ENCODE peak calls at places on chromosome 21, in four cellular contexts. One of them, this sample, is unnamed.

GRCh38 chr21:42233067-42233981 is 14.4 kb downstream of the ABCG1 start:
- DNase-seq in Kasumi-1: peak
- DNase-seq in CD4-positive, CD25-positive, alpha-beta regulatory T cell: peak
- DNase-seq in tibial artery: peak
- DNase-seq in this sample: no peak

GRCh38 chr21:29196021-29196663 is 65.7 kb downstream of the MAP3K7CL start:
- DNase-seq in CD4-positive, CD25-positive, alpha-beta regulatory T cell: peak
- DNase-seq in Kasumi-1: peak
- DNase-seq in tibial artery: peak
- DNase-seq in this sample: peak

GRCh38 chr21:42187976-42188653 is 30.8 kb upstream of the ABCG1 start:
- DNase-seq in tibial artery: peak
- DNase-seq in Kasumi-1: peak
- DNase-seq in CD4-positive, CD25-positive, alpha-beta regulatory T cell: peak
- DNase-seq in this sample: no peak

GRCh38 chr21:42043201-42043895 is 27.8 kb upstream of the UMODL1 start:
- DNase-seq in tibial artery: no peak
- DNase-seq in CD4-positive, CD25-positive, alpha-beta regulatory T cell: no peak
- DNase-seq in Kasumi-1: no peak
- DNase-seq in this sample: no peak

GRCh38 chr21:46295996-46296752 is 10.0 kb downstream of the YBEY start:
- DNase-seq in Kasumi-1: peak
- DNase-seq in CD4-positive, CD25-positive, alpha-beta regulatory T cell: peak
- DNase-seq in tibial artery: peak
- DNase-seq in this sample: peak

GRCh38 chr21:41251961-41252642 is 64.5 kb upstream of the FAM3B start:
- DNase-seq in Kasumi-1: no peak
- DNase-seq in tibial artery: no peak
- DNase-seq in CD4-positive, CD25-positive, alpha-beta regulatory T cell: no peak
- DNase-seq in this sample: no peak

GRCh38 chr21:45539046-45539795 is 3.0 kb downstream of the SLC19A1 start:
- DNase-seq in Kasumi-1: no peak
- DNase-seq in CD4-positive, CD25-positive, alpha-beta regulatory T cell: no peak
- DNase-seq in tibial artery: peak
- DNase-seq in this sample: no peak

GRCh38 chr21:42537106-42537742 is 23.6 kb downstream of the SLC37A1 start:
- DNase-seq in CD4-positive, CD25-positive, alpha-beta regulatory T cell: peak
- DNase-seq in Kasumi-1: peak
- DNase-seq in tibial artery: no peak
- DNase-seq in this sample: no peak

GRCh38 chr21:44730951-44731579 is 19.7 kb upstream of the TSPEAR start:
- DNase-seq in CD4-positive, CD25-positive, alpha-beta regulatory T cell: no peak
- DNase-seq in Kasumi-1: peak
- DNase-seq in tibial artery: no peak
- DNase-seq in this sample: no peak

GRCh38 chr21:39006653-39007417 is 176.4 kb downstream of the PSMG1 start:
- DNase-seq in Kasumi-1: peak
- DNase-seq in tibial artery: peak
- DNase-seq in CD4-positive, CD25-positive, alpha-beta regulatory T cell: no peak
- DNase-seq in this sample: no peak

GRCh38 chr21:35070436-35070835 is 21.3 kb upstream of the RUNX1 start:
- DNase-seq in Kasumi-1: no peak
- DNase-seq in CD4-positive, CD25-positive, alpha-beta regulatory T cell: no peak
- DNase-seq in tibial artery: no peak
- DNase-seq in this sample: no peak

GRCh38 chr21:42498012-42498411 is 2.0 kb upstream of the RSPH1 start:
- DNase-seq in Kasumi-1: no peak
- DNase-seq in CD4-positive, CD25-positive, alpha-beta regulatory T cell: no peak
- DNase-seq in tibial artery: no peak
- DNase-seq in this sample: no peak

GRCh38 chr21:29080454-29080930 is 7.0 kb upstream of the CCT8 start:
- DNase-seq in tibial artery: no peak
- DNase-seq in Kasumi-1: no peak
- DNase-seq in CD4-positive, CD25-positive, alpha-beta regulatory T cell: peak
- DNase-seq in this sample: no peak

GRCh38 chr21:21730524-21730923 is 732.3 kb downstream of the NCAM2 start:
- DNase-seq in Kasumi-1: no peak
- DNase-seq in tibial artery: no peak
- DNase-seq in CD4-positive, CD25-positive, alpha-beta regulatory T cell: no peak
- DNase-seq in this sample: peak

GRCh38 chr21:25626752-25627151 is 12.3 kb upstream of the JAM2 start:
- DNase-seq in Kasumi-1: no peak
- DNase-seq in CD4-positive, CD25-positive, alpha-beta regulatory T cell: no peak
- DNase-seq in tibial artery: no peak
- DNase-seq in this sample: no peak

GRCh38 chr21:39318091-39318959 is 4.9 kb upstream of the BRWD1 start:
- DNase-seq in CD4-positive, CD25-positive, alpha-beta regulatory T cell: no peak
- DNase-seq in Kasumi-1: no peak
- DNase-seq in tibial artery: no peak
- DNase-seq in this sample: no peak

GRCh38 chr21:43020771-43021170 is 46.4 kb downstream of the PKNOX1 start:
- DNase-seq in Kasumi-1: no peak
- DNase-seq in CD4-positive, CD25-positive, alpha-beta regulatory T cell: no peak
- DNase-seq in tibial artery: no peak
- DNase-seq in this sample: no peak

This sample was measured in skeletal muscle cell.